ENCODE peak calls at places on chromosomes 13 and 19, in seven cellular contexts. S, N, V, P, O, F and D are unnamed samples.

GRCh38 chr19:47357788-47358680 is 8.9 kb downstream of the DHX34 start:
- DNase-seq in S (no peak), N (no peak), V (no peak), P (no peak), O (no peak), F (no peak), D (no peak)

GRCh38 chr13:43304945-43305344 is 281.6 kb downstream of the DNAJC15 start:
- DNase-seq in S (no peak), N (no peak), V (no peak), P (no peak), O (no peak), F (no peak), D (no peak)

GRCh38 chr13:72463561-72463960 is 263.9 kb downstream of the MZT1 start:
- DNase-seq in S (peak), N (no peak), V (no peak), P (no peak), O (no peak), F (peak), D (no peak)

GRCh38 chr19:21492932-21493906 is 12.2 kb upstream of the ZNF429 start:
- DNase-seq in S (no peak), N (no peak), V (no peak), P (no peak), O (no peak), F (no peak), D (no peak)

GRCh38 chr19:49094505-49095482 is 9.5 kb downstream of the SNRNP70 start:
- DNase-seq in S (no peak), N (no peak), V (no peak), P (no peak), O (no peak), F (no peak), D (no peak)

GRCh38 chr13:74158028-74158427 is 23.8 kb upstream of the KLF12 start:
- DNase-seq in S (peak), N (no peak), V (no peak), P (no peak), O (no peak), F (no peak), D (no peak)

GRCh38 chr19:41425174-41426115 is 1.7 kb downstream of the B3GNT8 start:
- DNase-seq in S (no peak), N (no peak), V (no peak), P (no peak), O (no peak), F (no peak), D (no peak)

GRCh38 chr13:110287031-110287828 is 19.7 kb downstream of the COL4A1 start:
- DNase-seq in S (no peak), N (no peak), V (no peak), P (no peak), O (no peak), F (no peak), D (no peak)

GRCh38 chr19:610071-610800 is 20.6 kb downstream of the HCN2 start:
- DNase-seq in S (no peak), N (no peak), V (no peak), P (no peak), O (no peak), F (no peak), D (no peak)

GRCh38 chr13:27830010-27830409 is 37.7 kb downstream of the GSX1 start:
- DNase-seq in S (peak), N (peak), V (peak), P (peak), O (peak), F (no peak), D (peak)

GRCh38 chr19:4717191-4717965 is 6.3 kb downstream of the DPP9 start:
- DNase-seq in S (no peak), N (no peak), V (no peak), P (peak), O (no peak), F (peak), D (no peak)

GRCh38 chr19:49690656-49691242 is at the start of gene CPT1C:
- DNase-seq in S (peak), N (peak), V (peak), P (peak), O (no peak), F (no peak), D (no peak)

GRCh38 chr13:97586941-97587340 is 153.0 kb downstream of the RAP2A start:
- DNase-seq in S (no peak), N (no peak), V (no peak), P (no peak), O (no peak), F (no peak), D (no peak)

GRCh38 chr19:15147090-15147489 is 39.9 kb downstream of the SYDE1 start:
- DNase-seq in S (no peak), N (no peak), V (no peak), P (no peak), O (no peak), F (no peak), D (no peak)

GRCh38 chr13:75855847-75856246 is 219.7 kb downstream of the LMO7 start:
- DNase-seq in S (no peak), N (no peak), V (no peak), P (no peak), O (no peak), F (no peak), D (no peak)

GRCh38 chr13:26760835-26761582 is 423 bp upstream of the GPR12 start:
- DNase-seq in S (peak), N (no peak), V (no peak), P (no peak), O (no peak), F (no peak), D (no peak)

GRCh38 chr19:42153606-42154405 is 21.6 kb upstream of the POU2F2 start:
- DNase-seq in S (no peak), N (no peak), V (no peak), P (no peak), O (no peak), F (no peak), D (no peak)

GRCh38 chr19:10852098-10852800 is 4.0 kb downstream of the C19orf38 start:
- DNase-seq in S (no peak), N (no peak), V (no peak), P (peak), O (no peak), F (no peak), D (no peak)

GRCh38 chr19:29731331-29731850 is 16.3 kb upstream of the C19orf12 start:
- DNase-seq in S (no peak), N (no peak), V (no peak), P (no peak), O (no peak), F (no peak), D (no peak)

GRCh38 chr13:59112375-59112774 is 1051.4 kb downstream of the DIAPH3 start:
- DNase-seq in S (no peak), N (peak), V (no peak), P (peak), O (no peak), F (peak), D (no peak)

GRCh38 chr13:36706755-36707154 is 32.9 kb downstream of the SERTM1 start:
- DNase-seq in S (no peak), N (no peak), V (no peak), P (peak), O (no peak), F (peak), D (no peak)

GRCh38 chr13:60020288-60020687 is 143.4 kb downstream of the DIAPH3 start:
- DNase-seq in S (no peak), N (no peak), V (no peak), P (no peak), O (no peak), F (no peak), D (no peak)

GRCh38 chr13:26050568-26051230 is 1.1 kb downstream of the SHISA2 start:
- DNase-seq in S (peak), N (peak), V (peak), P (peak), O (no peak), F (no peak), D (no peak)

GRCh38 chr19:18014197-18014596 is 6.2 kb downstream of the ARRDC2 start:
- DNase-seq in S (no peak), N (no peak), V (no peak), P (no peak), O (no peak), F (no peak), D (no peak)